ENCODE peak calls at places on chromosomes 12 and 14, in eight cellular contexts. I is foreskin fibroblast, D is tibial artery, W is choroid plexus epithelial cell, A is epithelial cell of proximal tubule, P is breast epithelium, Z is fibroblast of pulmonary artery, B is sigmoid colon. L is an unnamed sample.

GRCh38 chr12:129827102-129827873 is 76.5 kb downstream of the TMEM132D start:
- DNase-seq in A (no peak), W (no peak), Z (no peak), B (no peak), D (no peak), P (no peak), I (no peak), L (no peak)

GRCh38 chr14:77641534-77642341 is 25.3 kb upstream of the SPTLC2 start:
- DNase-seq in I (peak; percentile 84), B (peak; percentile 89), P (peak; percentile 63), W (peak; percentile 82), A (no peak), Z (peak; percentile 81), D (peak; percentile 87), L (peak; percentile 74)

GRCh38 chr14:105317546-105317945 is 3.0 kb downstream of the PACS2 start:
- DNase-seq in B (no peak), D (peak; percentile 66), Z (peak; percentile 38), P (no peak), I (peak; percentile 72), A (no peak), W (no peak), L (peak; percentile 60)

GRCh38 chr12:118689793-118690192 is 291.5 kb upstream of the SRRM4 start:
- DNase-seq in W (no peak), Z (no peak), P (no peak), D (no peak), I (no peak), B (no peak), A (no peak), L (no peak)

GRCh38 chr12:52249511-52250047 is 16.5 kb downstream of the KRT7 start:
- DNase-seq in P (no peak), I (no peak), A (no peak), B (peak; percentile 32), W (no peak), D (no peak), Z (no peak), L (no peak)

GRCh38 chr14:42884100-42884499 is 1277.4 kb downstream of the LRFN5 start:
- DNase-seq in P (no peak), Z (peak; percentile 91), I (peak; percentile 72), A (peak; percentile 81), D (no peak), B (no peak), W (peak; percentile 77), L (peak; percentile 83)

GRCh38 chr12:12684375-12685106 is 11.4 kb downstream of the GPR19 start:
- DNase-seq in A (no peak), Z (peak; percentile 68), P (no peak), D (no peak), B (no peak), I (peak; percentile 67), W (peak; percentile 67), L (peak; percentile 52)

GRCh38 chr12:95207407-95207806 is 9.9 kb downstream of the FGD6 start:
- DNase-seq in Z (no peak), I (no peak), B (no peak), W (no peak), A (no peak), D (no peak), P (no peak), L (no peak)

GRCh38 chr12:87270894-87271293 is 758.3 kb downstream of the C12orf50 start:
- DNase-seq in I (peak; percentile 21), W (peak; percentile 86), Z (peak; percentile 55), D (no peak), P (no peak), B (no peak), A (peak; percentile 63), L (no peak)

GRCh38 chr12:76583301-76583700 is 23.7 kb upstream of the OSBPL8 start:
- DNase-seq in D (no peak), A (no peak), Z (no peak), P (no peak), B (no peak), I (no peak), W (no peak), L (no peak)

GRCh38 chr12:16352481-16352880 is 5.0 kb downstream of the MGST1 start:
- DNase-seq in D (no peak), B (no peak), I (peak; percentile 42), Z (peak; percentile 81), A (no peak), W (peak; percentile 84), P (no peak), L (peak; percentile 44)

GRCh38 chr12:124745891-124746570 is 117.6 kb downstream of the SCARB1 start:
- DNase-seq in Z (peak; percentile 98), A (no peak), P (peak; percentile 92), I (peak; percentile 97), W (peak; percentile 90), D (peak; percentile 95), B (peak; percentile 98), L (peak; percentile 96)

GRCh38 chr12:93379432-93380308 is 1.9 kb downstream of the NUDT4 start:
- DNase-seq in B (no peak), Z (no peak), I (no peak), W (no peak), P (no peak), A (no peak), D (no peak), L (no peak)

GRCh38 chr14:86221755-86222154 is 691.8 kb downstream of the FLRT2 start:
- DNase-seq in D (no peak), Z (no peak), A (no peak), B (no peak), I (peak; percentile 46), W (peak; percentile 1), P (no peak), L (no peak)

GRCh38 chr14:21846227-21846885 is 172.7 kb upstream of the OR4E1 start:
- DNase-seq in A (no peak), P (no peak), B (no peak), I (no peak), D (no peak), W (peak; percentile 20), Z (no peak), L (peak; percentile 7)

DNA sequence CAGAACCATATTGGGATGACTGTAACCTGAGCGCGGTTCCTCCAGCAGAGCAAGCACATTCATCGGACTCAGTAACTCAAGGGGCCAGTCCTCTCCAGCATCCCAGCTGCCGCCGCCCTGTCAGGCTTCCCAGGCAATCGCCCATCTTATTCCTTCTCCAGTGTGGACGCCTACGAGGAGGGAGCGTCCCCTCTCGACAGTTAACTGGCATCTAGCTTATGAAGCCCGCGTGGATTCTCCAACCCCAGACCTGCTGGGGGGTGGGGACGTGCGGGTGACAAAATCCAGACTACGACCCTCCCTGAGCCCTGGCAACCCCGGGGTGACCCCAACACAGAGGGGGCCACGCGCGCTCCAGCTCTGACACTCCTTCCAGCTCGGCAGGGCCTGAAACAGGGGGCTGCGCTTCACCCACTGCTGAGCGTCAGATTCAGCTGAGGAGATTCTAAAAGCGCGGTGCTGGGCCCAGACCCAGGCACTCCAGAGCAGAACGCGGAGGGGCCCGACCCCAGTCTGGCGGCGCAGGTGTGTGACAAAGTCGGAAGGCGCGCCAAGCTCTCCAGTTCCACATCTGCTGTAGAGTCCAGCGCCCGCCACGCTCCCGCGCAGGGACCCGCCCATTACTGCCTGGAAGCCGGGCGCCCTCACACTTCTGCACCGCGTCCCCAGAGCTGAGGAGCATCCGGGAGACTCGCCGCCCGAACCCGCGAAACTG is 43.9 kb upstream of the ESR2 start:
- DNase-seq in A (no peak), B (no peak), P (no peak), I (peak; percentile 74), W (peak; percentile 63), Z (peak; percentile 55), D (peak; percentile 70), L (peak; percentile 60)
- TF ChIP-seq CTCF in A (peak; percentile 8), B (no peak), P (no peak), I (peak; percentile 10), W (peak; percentile 33), Z (no peak), D (no peak), L (peak; percentile 2)

DNA sequence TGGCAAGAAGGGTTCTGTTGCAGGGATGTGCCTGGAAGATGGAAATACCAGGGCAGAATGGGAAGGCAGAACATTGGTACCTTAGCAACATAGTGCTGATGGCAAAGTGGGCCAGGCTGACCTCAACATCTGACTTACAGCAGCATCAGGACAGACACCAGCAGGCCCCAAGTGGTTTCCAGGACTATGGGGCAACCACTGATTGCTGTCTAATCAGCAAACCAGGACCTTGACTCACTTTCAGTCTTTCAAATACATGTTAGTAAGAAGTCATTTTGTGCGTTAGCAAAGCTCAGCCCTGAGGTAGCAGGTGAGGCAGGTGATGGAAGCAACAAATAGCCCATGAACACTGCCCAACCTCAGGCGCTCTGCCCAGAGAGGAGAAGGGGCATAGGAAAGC is 4.7 kb upstream of the SPTSSA start:
- DNase-seq in W (no peak), Z (no peak), A (no peak), B (no peak), I (no peak), D (no peak), P (no peak), L (no peak)
- H3K4me3 ChIP-seq in W (no peak overlapping the region), Z (no peak overlapping the region), A (no peak overlapping the region), B (no peak overlapping the region), I (no peak overlapping the region), D (no peak overlapping the region), P (no peak overlapping the region), L (no peak overlapping the region)

GRCh38 chr14:50060871-50061663 is 55.3 kb downstream of the VCPKMT start:
- DNase-seq in P (no peak), D (peak; percentile 82), B (peak; percentile 86), I (peak; percentile 93), Z (peak; percentile 95), A (peak; percentile 83), W (peak; percentile 95), L (peak; percentile 95)
- TF ChIP-seq CTCF in P (peak; percentile 44), D (peak; percentile 44), B (no peak), I (no peak), Z (peak; percentile 28), A (peak; percentile 22), W (peak; percentile 33), L (peak; percentile 31)

DNA sequence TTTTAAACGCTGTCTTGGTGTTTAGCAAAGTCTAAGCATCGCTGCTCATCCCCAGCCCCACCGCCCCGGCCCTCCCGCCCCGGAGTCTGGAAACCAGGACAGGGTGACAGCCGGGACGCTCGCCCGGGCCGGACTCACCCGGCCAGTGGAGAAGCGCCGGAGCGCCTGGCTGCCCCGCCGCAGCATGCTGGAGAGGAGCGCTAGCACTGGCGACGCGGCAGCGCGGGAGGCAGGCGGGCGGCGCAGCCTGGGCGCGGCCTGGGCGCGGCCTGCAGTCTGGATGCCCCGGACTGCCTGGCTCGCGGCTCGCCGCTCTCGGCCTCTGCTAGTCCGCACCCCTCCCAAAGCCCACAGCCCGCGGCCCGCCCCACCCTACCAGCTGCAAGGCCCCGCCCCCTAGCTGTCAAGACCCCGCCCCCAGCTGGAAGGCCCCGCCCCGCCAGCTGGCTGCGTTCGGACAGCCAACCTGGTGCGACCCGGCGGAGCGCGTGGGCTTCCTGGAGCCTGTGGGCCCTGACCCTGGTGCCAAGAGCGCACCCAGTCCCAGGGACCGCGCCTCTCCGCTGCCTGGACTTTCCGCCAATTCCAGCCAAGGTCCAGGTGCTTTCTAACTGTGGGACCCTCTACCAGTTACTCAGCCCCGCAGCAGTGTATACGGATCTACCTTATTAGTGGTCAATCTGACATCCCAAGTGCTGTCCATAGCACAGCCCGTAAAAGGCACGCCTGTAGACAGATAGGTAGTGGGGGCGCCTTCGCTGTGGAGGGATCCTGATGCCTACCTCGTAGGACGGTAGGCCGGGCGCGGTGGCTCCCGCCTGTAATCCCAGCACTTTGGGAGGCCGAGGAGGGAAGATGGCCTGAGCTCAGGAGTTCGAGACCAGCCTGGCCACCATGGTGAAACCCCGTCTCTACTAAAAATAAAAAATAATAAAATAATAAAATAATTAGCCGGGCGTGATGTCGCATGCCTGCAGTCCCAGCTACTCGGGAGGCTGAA is at the start of gene ALDH1L2:
- DNase-seq in P (peak; percentile 73), B (peak; percentile 93), Z (peak; percentile 91), W (peak; percentile 94), D (peak; percentile 79), A (no peak), I (peak; percentile 97), L (peak; percentile 89)
- H3K4me3 ChIP-seq in P (peak within 1 kb of the TSS; percentile 60), B (peak within 1 kb of the TSS; percentile 60), Z (peak within 1 kb of the TSS; percentile 91), W (peak within 1 kb of the TSS; percentile 70), D (peak within 1 kb of the TSS; percentile 60), A (peak within 1 kb of the TSS; percentile 50), I (peak within 1 kb of the TSS; percentile 79), L (peak within 1 kb of the TSS; percentile 93)